ENCODE peak calls at places on chromosomes 1 and 21, in seven cellular contexts. F is HL-60, V is neural progenitor cell, K is right atrium auricular region, D is HFF-Myc, P is cardiac fibroblast, H is breast epithelium. E is an unnamed sample.

GRCh38 chr1:8394456-8395321 is 76.8 kb downstream of the SLC45A1 start:
- DNase-seq in D (peak), P (peak), H (no peak), K (no peak), F (no peak), V (no peak), E (peak)

GRCh38 chr1:43853161-43853921 is 80.3 kb upstream of the ARTN start:
- DNase-seq in V (no peak), H (no peak), F (peak), D (peak), P (peak), K (no peak), E (peak)

GRCh38 chr1:67322442-67322841 is 14.8 kb downstream of the IL12RB2 start:
- DNase-seq in F (no peak), P (no peak), K (no peak), H (no peak), V (no peak), D (no peak), E (no peak)

GRCh38 chr1:43984855-43985254 is 5.8 kb downstream of the B4GALT2 start:
- DNase-seq in H (no peak), P (no peak), F (no peak), D (no peak), V (no peak), K (no peak), E (no peak)

GRCh38 chr1:153805929-153806750 is 30.9 kb downstream of the SLC27A3 start:
- DNase-seq in D (no peak), V (no peak), H (no peak), K (no peak), P (no peak), F (peak), E (no peak)

GRCh38 chr1:154220970-154221814 is 437 bp downstream of the UBAP2L start:
- DNase-seq in H (peak), V (peak), D (no peak), P (peak), F (peak), K (no peak), E (peak)

GRCh38 chr1:176789571-176790090 is 326.7 kb downstream of the PAPPA2 start:
- DNase-seq in D (no peak), H (no peak), V (no peak), P (no peak), K (no peak), F (no peak), E (peak)

GRCh38 chr21:39001341-39001740 is 181.9 kb downstream of the PSMG1 start:
- DNase-seq in F (no peak), H (no peak), P (no peak), V (no peak), K (no peak), D (no peak), E (no peak)

GRCh38 chr1:220207406-220207805 is 64.8 kb downstream of the RAB3GAP2 start:
- DNase-seq in P (no peak), D (no peak), H (no peak), V (no peak), F (no peak), K (no peak), E (no peak)

GRCh38 chr1:183544598-183545297 is 45.5 kb downstream of the NCF2 start:
- DNase-seq in D (peak), F (no peak), K (no peak), P (no peak), V (peak), H (no peak), E (no peak)

GRCh38 chr1:155081472-155082300 is 3.0 kb downstream of the EFNA3 start:
- DNase-seq in F (no peak), P (no peak), D (no peak), V (peak), H (no peak), K (no peak), E (no peak)

GRCh38 chr1:3955196-3955772 is 55.2 kb upstream of the C1orf174 start:
- DNase-seq in F (no peak), V (no peak), H (no peak), K (no peak), D (no peak), P (no peak), E (no peak)

GRCh38 chr1:170277985-170278384 is 132.2 kb downstream of the NTMT2 start:
- DNase-seq in P (no peak), K (no peak), F (no peak), H (no peak), D (no peak), V (no peak), E (no peak)

GRCh38 chr1:85244271-85245053 is 15.0 kb downstream of the C1orf52 start:
- DNase-seq in F (no peak), D (peak), H (no peak), K (no peak), P (peak), V (no peak), E (no peak)

GRCh38 chr1:234608720-234609527 is 1.1 kb downstream of the IRF2BP2 start:
- DNase-seq in D (no peak), K (no peak), V (peak), P (peak), H (peak), F (peak), E (peak)

GRCh38 chr1:83053446-83053845 is 945.5 kb downstream of the TTLL7 start:
- DNase-seq in F (no peak), H (no peak), D (no peak), P (no peak), K (no peak), V (no peak), E (no peak)

GRCh38 chr1:90881034-90881433 is 140.8 kb downstream of the ZNF644 start:
- DNase-seq in K (no peak), F (no peak), V (no peak), D (no peak), P (no peak), H (no peak), E (no peak)

GRCh38 chr1:50705041-50705440 is 255.0 kb downstream of the FAF1 start:
- DNase-seq in P (no peak), F (no peak), H (no peak), V (no peak), K (no peak), D (no peak), E (no peak)

GRCh38 chr1:56060901-56061300 is 518.5 kb downstream of the PLPP3 start:
- DNase-seq in V (no peak), F (no peak), P (no peak), D (no peak), H (no peak), K (no peak), E (no peak)

GRCh38 chr1:167210966-167211674 is 9.6 kb upstream of the POU2F1 start:
- DNase-seq in P (no peak), H (peak), K (no peak), V (no peak), F (no peak), D (no peak), E (no peak)

GRCh38 chr1:71106658-71107322 is 26.0 kb upstream of the ZRANB2 start:
- DNase-seq in V (no peak), D (no peak), F (no peak), H (no peak), K (no peak), P (no peak), E (peak)

GRCh38 chr1:90198616-90199015 is 203.7 kb downstream of the ZNF326 start:
- DNase-seq in D (no peak), H (no peak), K (no peak), F (no peak), V (peak), P (no peak), E (no peak)

DNA sequence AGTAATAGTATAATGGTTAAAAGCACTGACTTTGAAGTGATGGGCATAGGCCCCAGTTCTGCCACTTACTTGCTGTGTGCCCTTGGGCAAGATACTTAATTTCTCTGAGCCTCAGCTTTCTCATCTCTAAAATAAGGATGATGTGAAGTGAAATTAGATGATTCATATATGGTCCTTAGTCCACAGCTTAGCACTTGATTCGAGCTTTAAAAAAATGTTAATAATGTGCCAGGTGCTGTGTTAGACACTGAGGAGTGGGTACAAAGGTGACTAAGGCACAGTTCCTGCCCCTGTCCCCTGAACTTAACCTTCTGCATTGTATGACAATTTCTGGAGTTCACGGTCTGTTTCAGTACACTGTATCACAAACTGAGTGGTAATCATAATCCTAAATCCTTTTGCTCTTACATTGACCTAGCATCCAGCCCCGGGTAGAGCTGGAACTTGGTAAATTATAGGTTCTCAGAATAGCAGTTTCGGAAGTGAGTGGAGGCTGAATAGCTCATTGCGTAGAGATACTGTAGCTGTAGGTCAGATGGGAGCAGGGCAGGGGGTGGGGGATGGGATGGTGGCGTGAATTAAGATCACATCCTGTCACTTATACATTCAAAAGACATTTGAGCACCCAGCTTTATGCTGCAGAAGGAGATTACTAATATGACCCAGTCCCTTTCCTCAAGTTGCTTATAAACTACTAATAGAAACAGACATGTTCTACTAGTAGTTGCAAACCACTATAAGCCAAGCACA is 1.5 kb downstream of the ZNF691 start:
- DNase-seq in V (no peak), P (no peak), F (no peak), D (no peak), H (no peak), K (no peak), E (no peak)
- H3K4me3 ChIP-seq in V (peak), P (no peak), F (no peak), D (peak), H (no peak), K (no peak), E (no peak)

GRCh38 chr21:31455506-31455905 is 111.4 kb upstream of the TIAM1 start:
- DNase-seq in P (no peak), K (no peak), D (no peak), V (no peak), H (no peak), F (no peak), E (no peak)

GRCh38 chr21:31456201-31456600 is 112.1 kb upstream of the TIAM1 start:
- DNase-seq in V (no peak), K (no peak), H (no peak), F (no peak), P (no peak), D (no peak), E (no peak)

GRCh38 chr21:31460985-31461384 is 116.9 kb upstream of the TIAM1 start:
- DNase-seq in H (no peak), P (no peak), V (no peak), D (no peak), F (no peak), K (no peak), E (no peak)

GRCh38 chr21:31459457-31459856 is 115.4 kb upstream of the TIAM1 start:
- DNase-seq in F (no peak), K (no peak), P (no peak), V (peak), D (no peak), H (no peak), E (no peak)

DNA sequence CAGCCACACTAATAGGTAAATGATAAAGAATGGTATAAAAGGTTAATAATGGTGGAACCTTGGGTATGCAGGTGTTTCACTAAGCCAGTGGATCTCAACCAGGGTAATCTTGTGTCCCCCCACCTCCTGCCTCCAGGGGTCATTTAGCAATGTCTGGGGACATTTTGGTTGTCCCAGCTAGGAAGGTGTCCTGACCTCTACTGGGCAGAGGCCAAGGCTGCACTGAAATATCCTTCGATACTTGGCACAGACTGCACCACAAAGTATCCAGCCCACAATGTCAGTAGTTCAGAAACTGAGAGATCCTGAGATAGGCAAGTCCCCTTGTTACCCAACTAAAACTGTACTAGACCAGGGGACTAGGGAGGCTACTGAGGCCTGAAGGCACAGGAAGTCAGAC is 113.6 kb upstream of the TIAM1 start:
- DNase-seq in H (no peak), K (no peak), P (no peak), D (no peak), F (no peak), V (peak), E (no peak)
- TF ChIP-seq CTCF in H (no peak), K (no peak), P (no peak), D (no peak), F (no peak), V (peak), E (peak)

GRCh38 chr1:9992910-9993309 is 4.1 kb upstream of the RBP7 start:
- DNase-seq in D (no peak), H (no peak), P (no peak), K (no peak), V (no peak), F (peak), E (no peak)

GRCh38 chr1:9990944-9991343 is 6.1 kb upstream of the RBP7 start:
- DNase-seq in H (no peak), K (no peak), V (no peak), P (peak), F (peak), D (no peak), E (no peak)

GRCh38 chr1:9993571-9994075 is 3.4 kb upstream of the RBP7 start:
- DNase-seq in H (no peak), P (peak), F (no peak), V (no peak), K (no peak), D (no peak), E (no peak)

GRCh38 chr1:10001016-10001665 is 4.1 kb downstream of the RBP7 start:
- DNase-seq in F (no peak), P (peak), K (no peak), H (no peak), D (no peak), V (no peak), E (peak)

GRCh38 chr1:9996624-9997582 is at the start of gene RBP7:
- DNase-seq in P (no peak), V (peak), K (no peak), D (no peak), F (peak), H (no peak), E (no peak)
- H3K4me3 ChIP-seq in P (peak), V (peak), K (peak), D (peak), F (peak), H (peak), E (no peak)

DNA sequence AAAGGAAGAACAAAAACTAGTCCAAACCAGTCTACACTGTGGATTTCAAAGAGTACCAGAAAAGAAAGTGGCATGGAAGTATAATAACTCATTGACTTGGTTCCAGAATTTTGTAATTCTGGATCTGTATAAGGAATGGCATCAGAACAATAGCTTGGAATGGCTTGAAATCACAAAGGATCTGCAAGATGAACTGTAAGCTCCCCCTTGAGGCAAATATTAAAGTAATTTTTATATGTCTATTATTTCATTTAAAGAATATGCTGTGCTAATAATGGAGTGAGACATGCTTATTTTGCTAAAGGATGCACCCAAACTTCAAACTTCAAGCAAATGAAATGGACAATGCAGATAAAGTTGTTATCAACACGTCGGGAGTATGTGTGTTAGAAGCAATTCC is 21.3 kb downstream of the CHODL start:
- DNase-seq in H (no peak), D (no peak), F (no peak), K (no peak), P (peak), V (no peak), E (no peak)
- TF ChIP-seq CTCF in H (no peak), D (no peak), F (no peak), K (no peak), P (no peak), V (no peak), E (no peak)

GRCh38 chr1:32263744-32264143 is 12.7 kb downstream of the LCK start:
- DNase-seq in D (no peak), V (no peak), F (no peak), H (no peak), P (no peak), K (no peak), E (no peak)
- H3K4me3 ChIP-seq in D (no peak), V (no peak), F (no peak), H (no peak), P (no peak), K (no peak), E (no peak)

DNA sequence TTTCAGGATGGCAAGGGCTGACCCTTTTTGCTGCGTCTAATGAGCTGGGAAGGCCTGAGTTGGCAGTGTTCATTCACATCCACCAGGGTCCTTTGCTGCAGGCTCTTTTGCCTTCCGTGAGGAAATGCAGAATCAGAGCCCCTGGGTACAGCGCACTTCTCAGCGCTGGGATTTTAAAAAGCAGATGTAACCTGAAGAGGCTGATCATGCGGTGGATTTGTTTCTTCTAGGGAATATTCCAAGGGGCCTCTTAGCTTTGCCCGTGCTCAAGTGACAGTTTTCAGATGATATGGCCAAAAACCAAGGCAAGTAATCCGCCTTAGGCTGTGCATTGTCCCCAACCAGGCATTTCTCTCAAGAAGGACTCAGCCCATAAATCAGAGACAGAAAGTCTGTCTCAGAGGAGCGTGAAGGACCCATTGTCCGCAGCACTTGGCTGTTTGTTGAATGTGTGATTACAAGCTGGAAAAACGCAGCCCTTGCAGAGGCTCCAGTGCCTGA is 237.6 kb downstream of the PTPRC start:
- DNase-seq in P (no peak), H (no peak), K (no peak), V (peak), F (no peak), D (no peak), E (peak)
- TF ChIP-seq CTCF in P (no peak), H (no peak), K (no peak), V (no peak), F (no peak), D (no peak), E (no peak)

GRCh38 chr1:87682565-87682964 is 353.9 kb downstream of the LMO4 start:
- DNase-seq in D (no peak), K (no peak), V (peak), F (no peak), H (no peak), P (no peak), E (no peak)

GRCh38 chr1:87683557-87683956 is 354.9 kb downstream of the LMO4 start:
- DNase-seq in H (no peak), P (no peak), V (no peak), D (no peak), K (no peak), F (no peak), E (peak)

GRCh38 chr1:87684786-87685185 is 356.1 kb downstream of the LMO4 start:
- DNase-seq in K (no peak), D (no peak), V (no peak), F (no peak), H (no peak), P (peak), E (peak)

GRCh38 chr1:87685366-87686136 is 356.9 kb downstream of the LMO4 start:
- DNase-seq in K (no peak), P (peak), D (no peak), V (peak), H (no peak), F (no peak), E (peak)

GRCh38 chr1:87684194-87684593 is 355.5 kb downstream of the LMO4 start:
- DNase-seq in V (peak), H (no peak), P (peak), F (no peak), D (no peak), K (no peak), E (peak)
- H3K4me3 ChIP-seq in V (no peak), H (peak), P (peak), F (no peak), D (peak), K (peak), E (peak)

E was measured in astrocyte of the spinal cord.